ENCODE peak calls at places on chromosome 21, in four cellular contexts. One of them, this sample, is unnamed.
A peak's percentile ranks its signal among the peaks of the same experiment; 100 is the strongest.

GRCh38 chr21:25385912-25386474 is 221.3 kb downstream of the MRPL39 start:
- DNase-seq in K562: peak; percentile 49
- DNase-seq in HepG2: peak; percentile 72
- DNase-seq in GM12878: no peak
- DNase-seq in this sample: peak; percentile 77

GRCh38 chr21:14926186-14926585 is 138.6 kb downstream of the NRIP1 start:
- DNase-seq in K562: no peak
- DNase-seq in HepG2: no peak
- DNase-seq in GM12878: no peak
- DNase-seq in this sample: no peak

GRCh38 chr21:27649323-27649722 is 682.4 kb upstream of the ADAMTS5 start:
- DNase-seq in K562: no peak
- DNase-seq in HepG2: no peak
- DNase-seq in GM12878: no peak
- DNase-seq in this sample: peak; percentile 97

GRCh38 chr21:23639726-23640125 is 1967.6 kb downstream of the MRPL39 start:
- DNase-seq in K562: no peak
- DNase-seq in HepG2: no peak
- DNase-seq in GM12878: no peak
- DNase-seq in this sample: no peak

GRCh38 chr21:14273736-14274538 is 58.0 kb downstream of the RBM11 start:
- DNase-seq in K562: peak; percentile 11
- DNase-seq in HepG2: no peak
- DNase-seq in GM12878: no peak
- DNase-seq in this sample: no peak

GRCh38 chr21:25467891-25468290 is 139.4 kb downstream of the MRPL39 start:
- DNase-seq in K562: no peak
- DNase-seq in HepG2: no peak
- DNase-seq in GM12878: no peak
- DNase-seq in this sample: no peak

GRCh38 chr21:28893687-28894086 is 99.0 kb downstream of the LTN1 start:
- DNase-seq in K562: no peak
- DNase-seq in HepG2: no peak
- DNase-seq in GM12878: no peak
- DNase-seq in this sample: no peak

GRCh38 chr21:40681164-40681859 is 165.6 kb downstream of the DSCAM start:
- DNase-seq in K562: no peak
- DNase-seq in HepG2: no peak
- DNase-seq in GM12878: no peak
- DNase-seq in this sample: no peak

GRCh38 chr21:33684923-33685560 is 42.7 kb downstream of the ITSN1 start:
- DNase-seq in K562: no peak
- DNase-seq in HepG2: peak; percentile 19
- DNase-seq in GM12878: no peak
- DNase-seq in this sample: peak; percentile 50

GRCh38 chr21:26153758-26154157 is 16.8 kb downstream of the APP start:
- DNase-seq in K562: no peak
- DNase-seq in HepG2: no peak
- DNase-seq in GM12878: no peak
- DNase-seq in this sample: peak; percentile 34

GRCh38 chr21:27827972-27828371 is 861.1 kb upstream of the ADAMTS5 start:
- DNase-seq in K562: no peak
- DNase-seq in HepG2: no peak
- DNase-seq in GM12878: no peak
- DNase-seq in this sample: no peak

GRCh38 chr21:32907521-32907920 is 118.2 kb upstream of the OLIG2 start:
- DNase-seq in K562: no peak
- DNase-seq in HepG2: no peak
- DNase-seq in GM12878: no peak
- DNase-seq in this sample: no peak

GRCh38 chr21:24850121-24850520 is 757.2 kb downstream of the MRPL39 start:
- DNase-seq in K562: no peak
- DNase-seq in HepG2: no peak
- DNase-seq in GM12878: no peak
- DNase-seq in this sample: no peak

GRCh38 chr21:30990514-30991304 is 47.6 kb downstream of the KRTAP19-8 start:
- DNase-seq in K562: no peak
- DNase-seq in HepG2: no peak
- DNase-seq in GM12878: no peak
- DNase-seq in this sample: no peak

GRCh38 chr21:32954353-32954752 is 71.4 kb upstream of the OLIG2 start:
- DNase-seq in K562: no peak
- DNase-seq in HepG2: no peak
- DNase-seq in GM12878: no peak
- DNase-seq in this sample: no peak

GRCh38 chr21:27802816-27803475 is 836.1 kb upstream of the ADAMTS5 start:
- DNase-seq in K562: peak; percentile 36
- DNase-seq in HepG2: no peak
- DNase-seq in GM12878: no peak
- DNase-seq in this sample: peak; percentile 31

GRCh38 chr21:26351661-26352060 is 181.1 kb upstream of the APP start:
- DNase-seq in K562: no peak
- DNase-seq in HepG2: no peak
- DNase-seq in GM12878: no peak
- DNase-seq in this sample: no peak

GRCh38 chr21:22561946-22562345 is 1563.7 kb downstream of the NCAM2 start:
- DNase-seq in K562: no peak
- DNase-seq in HepG2: no peak
- DNase-seq in GM12878: no peak
- DNase-seq in this sample: no peak

GRCh38 chr21:33070921-33071877 is 1.3 kb downstream of the OLIG1 start:
- DNase-seq in K562: no peak
- DNase-seq in HepG2: no peak
- DNase-seq in GM12878: no peak
- DNase-seq in this sample: no peak

GRCh38 chr21:14875186-14875585 is 189.6 kb downstream of the NRIP1 start:
- DNase-seq in K562: no peak
- DNase-seq in HepG2: no peak
- DNase-seq in GM12878: no peak
- DNase-seq in this sample: no peak

GRCh38 chr21:40146201-40146890 is 279.1 kb downstream of the PCP4 start:
- DNase-seq in K562: no peak
- DNase-seq in HepG2: no peak
- DNase-seq in GM12878: no peak
- DNase-seq in this sample: no peak

GRCh38 chr21:28283652-28284490 is 708.8 kb downstream of the LTN1 start:
- DNase-seq in K562: no peak
- DNase-seq in HepG2: peak; percentile 40
- DNase-seq in GM12878: no peak
- DNase-seq in this sample: peak; percentile 94

GRCh38 chr21:27814226-27814625 is 847.3 kb upstream of the ADAMTS5 start:
- DNase-seq in K562: no peak
- DNase-seq in HepG2: no peak
- DNase-seq in GM12878: no peak
- DNase-seq in this sample: no peak

GRCh38 chr21:40844935-40845334 is 2.0 kb downstream of the DSCAM start:
- DNase-seq in K562: no peak
- DNase-seq in HepG2: no peak
- DNase-seq in GM12878: no peak
- DNase-seq in this sample: no peak

GRCh38 chr21:15495965-15496364 is 233.8 kb upstream of the USP25 start:
- DNase-seq in K562: no peak
- DNase-seq in HepG2: peak; percentile 7
- DNase-seq in GM12878: no peak
- DNase-seq in this sample: peak; percentile 0

GRCh38 chr21:35196128-35196527 is 147.0 kb upstream of the RUNX1 start:
- DNase-seq in K562: no peak
- DNase-seq in HepG2: no peak
- DNase-seq in GM12878: no peak
- DNase-seq in this sample: no peak

GRCh38 chr21:35199733-35200015 is 150.6 kb upstream of the RUNX1 start:
- DNase-seq in K562: no peak
- DNase-seq in HepG2: no peak
- DNase-seq in GM12878: no peak
- DNase-seq in this sample: no peak

GRCh38 chr21:35198982-35199732 is 150.1 kb upstream of the RUNX1 start:
- DNase-seq in K562: no peak
- DNase-seq in HepG2: no peak
- DNase-seq in GM12878: no peak
- DNase-seq in this sample: no peak

GRCh38 chr21:35197191-35197590 is 148.1 kb upstream of the RUNX1 start:
- DNase-seq in K562: no peak
- DNase-seq in HepG2: no peak
- DNase-seq in GM12878: no peak
- DNase-seq in this sample: peak; percentile 64

DNA sequence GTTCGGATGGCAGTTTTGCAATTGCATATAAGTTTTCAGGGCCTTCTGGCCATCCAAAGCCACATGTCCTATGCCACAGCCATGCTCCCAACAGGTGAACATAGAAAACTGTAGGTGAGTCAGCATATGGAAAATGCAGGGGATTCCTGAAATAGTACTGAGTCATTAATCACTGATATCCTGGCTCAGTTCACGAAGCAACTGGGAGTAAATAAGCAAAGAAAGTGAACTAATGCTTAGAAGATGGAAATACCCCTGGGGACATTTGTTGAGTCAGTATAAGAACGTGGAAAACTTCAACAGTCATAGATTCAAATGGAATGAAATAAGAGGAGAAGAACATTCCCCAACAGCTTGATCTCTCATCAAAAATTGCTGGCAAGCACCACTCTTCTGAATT is 148.9 kb upstream of the RUNX1 start:
- DNase-seq in K562: no peak
- DNase-seq in HepG2: no peak
- DNase-seq in GM12878: no peak
- DNase-seq in this sample: peak; percentile 96
- H3K9ac ChIP-seq in K562: no peak overlapping the region
- H3K9ac ChIP-seq in HepG2: no peak overlapping the region
- H3K9ac ChIP-seq in GM12878: no peak overlapping the region
- H3K9ac ChIP-seq in this sample: no peak overlapping the region

GRCh38 chr21:20875741-20876140 is 122.5 kb upstream of the NCAM2 start:
- DNase-seq in K562: no peak
- DNase-seq in HepG2: no peak
- DNase-seq in GM12878: no peak
- DNase-seq in this sample: no peak

GRCh38 chr21:20882462-20883415 is 115.5 kb upstream of the NCAM2 start:
- DNase-seq in K562: peak; percentile 23
- DNase-seq in HepG2: no peak
- DNase-seq in GM12878: no peak
- DNase-seq in this sample: peak; percentile 0

GRCh38 chr21:20874202-20874601 is 124.0 kb upstream of the NCAM2 start:
- DNase-seq in K562: no peak
- DNase-seq in HepG2: no peak
- DNase-seq in GM12878: no peak
- DNase-seq in this sample: no peak

DNA sequence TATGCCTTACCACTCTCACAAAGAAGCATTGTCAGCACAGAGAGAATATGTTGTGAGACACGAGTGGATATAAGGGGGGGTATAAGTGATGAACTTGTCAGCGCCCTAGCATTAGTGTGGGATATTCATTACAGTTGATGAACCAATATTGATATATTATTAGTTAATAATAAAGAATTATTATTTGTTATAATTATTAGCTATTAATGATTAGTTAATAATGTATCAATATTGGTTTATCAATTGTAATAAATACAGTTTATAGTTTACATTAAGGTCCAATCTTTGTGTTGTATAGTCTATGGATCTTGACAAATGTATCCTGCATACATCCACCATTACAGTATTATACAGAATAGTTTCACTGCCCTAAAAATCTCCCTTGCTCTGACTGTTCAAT is 120.2 kb upstream of the NCAM2 start:
- DNase-seq in K562: no peak
- DNase-seq in HepG2: no peak
- DNase-seq in GM12878: no peak
- DNase-seq in this sample: no peak
- TF ChIP-seq BHLHE40 in K562: no peak
- TF ChIP-seq BHLHE40 in HepG2: no peak
- TF ChIP-seq BHLHE40 in GM12878: no peak
- TF ChIP-seq BHLHE40 in this sample: no peak

DNA sequence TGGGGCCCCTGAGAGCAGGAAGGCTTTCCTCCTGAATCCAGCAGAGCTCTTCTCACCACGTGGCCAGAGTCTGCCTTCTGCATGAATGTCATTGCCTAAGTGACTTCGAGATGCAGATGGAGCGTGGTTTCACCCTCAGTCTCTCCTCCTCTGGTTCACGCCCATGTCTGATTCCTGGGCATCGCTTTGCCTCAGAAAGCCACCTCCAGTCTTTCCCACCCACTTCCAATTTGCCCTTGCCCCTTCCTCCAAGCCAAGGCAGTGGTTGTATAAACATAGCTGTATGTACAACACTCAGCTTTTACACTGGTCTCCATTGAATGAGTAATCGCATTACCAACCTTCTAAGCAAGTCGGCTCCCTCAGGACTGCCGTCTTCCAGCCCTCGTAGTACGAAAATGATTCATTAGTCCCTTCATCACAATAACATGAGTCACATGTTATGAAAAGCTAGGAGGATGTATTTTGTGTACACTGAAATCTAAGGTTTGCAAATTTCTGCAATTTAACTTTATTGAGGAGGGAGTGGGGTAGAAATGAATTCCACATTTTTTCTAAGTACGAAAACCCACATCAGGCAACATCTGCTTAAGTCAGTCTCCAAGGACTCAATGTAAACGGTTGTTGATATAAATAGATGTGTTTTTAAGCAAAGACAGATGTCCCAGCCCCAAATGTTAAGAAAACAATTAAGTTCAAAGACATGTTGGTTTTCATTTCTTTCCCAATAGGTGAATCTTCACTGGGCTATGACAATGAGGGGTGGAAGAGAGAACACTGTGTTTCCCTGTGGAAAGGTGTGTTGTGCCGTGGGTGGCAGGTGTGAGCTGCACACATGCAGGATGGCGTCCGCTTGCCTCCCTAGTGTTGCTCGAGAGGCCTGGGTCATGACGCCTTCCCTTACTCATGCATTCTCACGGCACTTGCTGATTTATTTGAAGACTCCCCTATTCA is 32.3 kb upstream of the ETS2 start:
- DNase-seq in K562: no peak
- DNase-seq in HepG2: peak; percentile 34
- DNase-seq in GM12878: no peak
- DNase-seq in this sample: peak; percentile 99
- H3K9ac ChIP-seq in K562: no peak overlapping the region
- H3K9ac ChIP-seq in HepG2: no peak overlapping the region
- H3K9ac ChIP-seq in GM12878: no peak overlapping the region
- H3K9ac ChIP-seq in this sample: peak overlapping the region; percentile 3

DNA sequence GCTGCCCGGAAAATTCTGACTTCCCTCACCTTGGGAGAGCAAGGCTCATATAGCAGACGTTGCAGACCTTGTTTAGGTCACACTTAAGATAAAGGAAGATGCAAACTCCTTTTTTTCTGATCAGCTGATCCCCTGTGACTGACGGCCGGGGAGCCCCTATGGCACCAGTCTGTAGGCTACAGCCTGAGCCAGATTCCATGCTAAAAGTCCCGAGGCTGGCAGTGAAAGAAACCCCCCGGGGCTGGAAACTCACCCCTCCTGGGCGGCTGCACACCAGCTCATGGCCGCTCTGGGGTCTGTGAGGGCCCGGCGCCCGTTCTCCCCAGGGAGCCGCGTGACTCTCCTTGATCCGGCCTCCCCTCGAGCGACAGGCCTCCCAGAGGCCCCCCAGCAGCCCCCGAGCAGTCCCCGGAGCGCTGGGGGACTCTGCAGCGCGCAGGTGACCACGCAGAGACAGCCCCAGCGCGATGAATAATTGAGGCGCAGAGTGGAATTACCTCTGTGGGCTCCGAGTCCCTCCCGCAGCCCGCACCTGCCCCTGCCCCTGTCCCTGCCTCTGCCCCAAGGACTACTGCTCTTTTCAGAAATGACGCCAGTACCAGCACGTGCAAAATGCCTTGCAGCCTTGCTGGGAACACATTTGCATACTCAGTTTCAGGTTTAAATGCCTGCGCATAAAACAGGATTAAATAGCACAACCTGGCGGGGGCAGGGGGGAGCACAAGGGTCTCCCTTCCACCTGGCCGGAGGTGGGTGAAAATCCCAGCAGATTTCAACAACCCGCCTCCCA is 62.6 kb upstream of the CLDN14 start:
- DNase-seq in K562: no peak
- DNase-seq in HepG2: no peak
- DNase-seq in GM12878: peak; percentile 70
- DNase-seq in this sample: no peak
- TF ChIP-seq BHLHE40 in K562: peak; percentile 48
- TF ChIP-seq BHLHE40 in HepG2: no peak
- TF ChIP-seq BHLHE40 in GM12878: peak; percentile 99
- TF ChIP-seq BHLHE40 in this sample: no peak